ENCODE peak calls at places on chromosomes 4 and X, in four cellular contexts. B is mammary epithelial cell, O is H1, J is GM23338. A is an unnamed sample.

GRCh38 chrX:130118941-130119640 is 8.8 kb upstream of the ELF4 start:
- DNase-seq in O (no peak), B (peak; percentile 21), J (no peak), A (no peak)

GRCh38 chrX:15849555-15849954 is 5.1 kb downstream of the AP1S2 start:
- DNase-seq in B (peak; percentile 8), J (peak; percentile 39), O (no peak), A (no peak)

GRCh38 chrX:47239199-47239598 is 6.4 kb downstream of the USP11 start:
- DNase-seq in O (no peak), J (no peak), B (no peak), A (no peak)

GRCh38 chr4:46277165-46277951 is 112.6 kb downstream of the GABRA2 start:
- DNase-seq in O (no peak), B (no peak), J (no peak), A (no peak)

GRCh38 chr4:661231-661630 is 12.8 kb downstream of the ATP5ME start:
- DNase-seq in J (no peak), O (no peak), B (no peak), A (no peak)

GRCh38 chrX:115251458-115252233 is 17.8 kb upstream of the LRCH2 start:
- DNase-seq in B (no peak), O (no peak), J (no peak), A (no peak)

GRCh38 chr4:107896158-107896645 is 35.1 kb upstream of the CYP2U1 start:
- DNase-seq in O (no peak), J (no peak), B (peak; percentile 98), A (peak; percentile 32)

GRCh38 chr4:80204433-80204832 is 7.1 kb downstream of the PRDM8 start:
- DNase-seq in J (no peak), B (no peak), O (no peak), A (no peak)

GRCh38 chr4:113584407-113585150 is 177.0 kb downstream of the CAMK2D start:
- DNase-seq in B (no peak), O (no peak), J (peak; percentile 65), A (no peak)

GRCh38 chr4:152513078-152513477 is 22.8 kb downstream of the FBXW7 start:
- DNase-seq in B (no peak), J (peak; percentile 18), O (no peak), A (no peak)

GRCh38 chrX:88613338-88613737 is 133.7 kb upstream of the CPXCR1 start:
- DNase-seq in B (no peak), J (peak; percentile 64), O (no peak), A (no peak)

GRCh38 chr4:116926631-116927295 is 158.6 kb downstream of the TRAM1L1 start:
- DNase-seq in B (no peak), O (no peak), J (peak; percentile 16), A (no peak)

GRCh38 chr4:184251680-184252000 is 34.0 kb upstream of the ENPP6 start:
- DNase-seq in O (no peak), B (no peak), J (no peak), A (no peak)

GRCh38 chr4:119314356-119314755 is 7.6 kb downstream of the FABP2 start:
- DNase-seq in O (no peak), B (peak; percentile 36), J (peak; percentile 83), A (no peak)

GRCh38 chrX:154019061-154019621 is 561 bp downstream of the IRAK1 start:
- DNase-seq in B (no peak), J (peak; percentile 33), O (no peak), A (no peak)

GRCh38 chrX:150856101-150856500 is 42.4 kb downstream of the CD99L2 start:
- DNase-seq in J (no peak), O (no peak), B (peak; percentile 76), A (no peak)

GRCh38 chr4:55074386-55074785 is 51.0 kb downstream of the KDR start:
- DNase-seq in J (no peak), B (no peak), O (no peak), A (no peak)

GRCh38 chr4:65600656-65601055 is 69.6 kb downstream of the EPHA5 start:
- DNase-seq in O (no peak), J (no peak), B (no peak), A (no peak)

GRCh38 chrX:6095469-6095868 is 133.2 kb downstream of the NLGN4X start:
- DNase-seq in O (no peak), B (no peak), J (peak; percentile 73), A (no peak)

GRCh38 chr4:97457253-97457652 is 686.0 kb downstream of the STPG2 start:
- DNase-seq in J (no peak), O (no peak), B (no peak), A (no peak)

GRCh38 chrX:13028871-13029336 is 15.5 kb downstream of the FAM9C start:
- DNase-seq in O (no peak), B (peak; percentile 70), J (peak; percentile 27), A (no peak)

GRCh38 chr4:168028568-168028967 is 63.8 kb upstream of the ANXA10 start:
- DNase-seq in O (no peak), B (peak; percentile 35), J (no peak), A (no peak)

GRCh38 chr4:1554876-1555265 is 129.2 kb downstream of the FAM53A start:
- DNase-seq in B (no peak), J (no peak), O (no peak), A (no peak)

GRCh38 chrX:134525086-134525792 is 65.3 kb downstream of the HPRT1 start:
- DNase-seq in O (no peak), J (no peak), B (no peak), A (no peak)

GRCh38 chr4:74873545-74874295 is 59.2 kb upstream of the PARM1 start:
- DNase-seq in B (no peak), J (no peak), O (no peak), A (no peak)

GRCh38 chrX:68995386-68995779 is 166.6 kb downstream of the EFNB1 start:
- DNase-seq in B (no peak), O (no peak), J (no peak), A (no peak)

GRCh38 chr4:168551211-168551610 is 54.4 kb downstream of the PALLD start:
- DNase-seq in O (no peak), B (peak; percentile 80), J (no peak), A (no peak)

GRCh38 chr4:27973056-27973455 is 1112.4 kb downstream of the STIM2 start:
- DNase-seq in J (no peak), B (no peak), O (no peak), A (no peak)

GRCh38 chrX:15151267-15152196 is 118.4 kb downstream of the ASB9 start:
- DNase-seq in J (no peak), O (no peak), B (peak; percentile 23), A (no peak)

GRCh38 chr4:128424524-128425195 is 137.0 kb upstream of the PGRMC2 start:
- DNase-seq in O (no peak), J (no peak), B (peak; percentile 76), A (no peak)

GRCh38 chr4:128428397-128428796 is 140.8 kb upstream of the PGRMC2 start:
- DNase-seq in B (no peak), O (no peak), J (no peak), A (no peak)

DNA sequence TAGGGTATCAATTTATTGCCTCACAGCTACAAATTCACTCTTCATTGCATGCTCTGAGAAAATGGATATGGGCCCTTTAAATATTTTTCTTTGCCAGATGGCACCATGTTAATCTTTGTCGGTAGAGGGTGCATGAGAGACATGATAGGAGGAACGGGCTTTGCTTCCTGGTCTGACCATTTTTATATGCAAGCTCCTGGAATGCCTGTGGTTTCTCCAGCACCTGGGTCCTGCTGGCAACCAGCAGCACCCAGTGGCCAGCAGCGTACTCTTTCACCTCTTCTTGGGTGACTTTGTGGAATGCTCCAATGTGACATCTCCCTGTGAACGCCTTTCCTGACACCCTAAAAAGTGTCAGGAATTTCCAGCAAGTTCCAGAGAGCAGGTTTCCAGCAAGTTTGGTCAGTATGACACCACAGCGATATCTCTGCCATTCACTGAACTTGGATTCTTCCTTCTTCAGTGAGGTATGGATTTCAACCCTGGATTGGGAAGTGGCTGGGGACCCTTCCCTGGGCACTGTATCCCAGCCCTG is 140.3 kb upstream of the PGRMC2 start:
- DNase-seq in O (no peak), B (peak; percentile 81), J (peak; percentile 5), A (peak; percentile 66)
- H3K27ac ChIP-seq in O (no peak overlapping the region), B (peak overlapping the region; percentile 19), J (no peak overlapping the region), A (peak overlapping the region; percentile 26)

GRCh38 chr4:18020671-18021469 is 685 bp downstream of the LCORL start:
- DNase-seq in O (peak; percentile 39), B (peak; percentile 70), J (peak; percentile 91), A (peak; percentile 71)
- TF ChIP-seq CTCF in O (no peak), B (no peak), J (no peak), A (no peak)

DNA sequence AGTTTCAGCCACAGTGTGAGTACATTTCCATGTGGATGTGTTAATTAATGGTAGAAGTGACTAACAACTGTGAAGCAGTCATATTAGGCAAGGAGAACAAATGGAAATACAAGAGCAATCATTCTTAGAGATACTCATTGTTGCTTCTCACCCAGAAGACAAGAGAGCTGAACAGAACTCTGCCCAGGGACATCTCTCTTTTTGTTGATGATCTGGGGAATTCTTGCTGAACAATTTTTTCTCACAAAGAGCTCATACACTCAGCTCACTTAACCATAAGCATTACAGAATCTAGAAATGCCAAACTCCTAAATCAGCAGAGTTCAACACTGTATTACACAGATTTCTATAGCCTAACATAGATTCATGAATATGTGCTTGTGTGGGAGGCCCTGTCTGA is 150.1 kb downstream of the COMMD8 start:
- DNase-seq in B (no peak), J (no peak), O (no peak), A (no peak)
- H3K4me1 ChIP-seq in B (no peaks in the 10 kb centered on the region), J (no peaks in the 10 kb centered on the region), O (no peaks in the 10 kb centered on the region), A (no peaks in the 10 kb centered on the region)

GRCh38 chr4:175125410-175126068 is 207.4 kb downstream of the ADAM29 start:
- DNase-seq in B (peak; percentile 17), O (no peak), J (no peak), A (no peak)

GRCh38 chr4:175127314-175127713 is 209.2 kb downstream of the ADAM29 start:
- DNase-seq in B (peak; percentile 82), J (no peak), O (no peak), A (no peak)
- H3K27ac ChIP-seq in B (no peak overlapping the region), J (no peak overlapping the region), O (no peak overlapping the region), A (no peak overlapping the region)

GRCh38 chr4:6308890-6309643 is 39.4 kb downstream of the WFS1 start:
- DNase-seq in B (no peak), O (no peak), J (peak; percentile 72), A (no peak)
- TF ChIP-seq CTCF in B (no peak), O (no peak), J (peak; percentile 55), A (no peak)

A was measured in lung.